ENCODE peak calls at places on chromosomes 11 and 22, in seven cellular contexts. C, D, A, M, Z, S and P are unnamed samples.

GRCh38 chr11:38365274-38365673 is 1767.2 kb upstream of the RAG2 start:
- DNase-seq in C (no peak), D (no peak), A (no peak), M (no peak), Z (no peak), S (no peak), P (no peak)

GRCh38 chr11:134513585-134514120 is 101.6 kb upstream of the B3GAT1 start:
- DNase-seq in C (no peak), D (no peak), A (peak; percentile 2), M (no peak), Z (no peak), S (no peak), P (no peak)

GRCh38 chr11:31770011-31770410 is 41.1 kb downstream of the PAX6 start:
- DNase-seq in C (no peak), D (no peak), A (no peak), M (no peak), Z (no peak), S (no peak), P (no peak)

GRCh38 chr22:40668611-40669390 is 10.5 kb upstream of the MCHR1 start:
- DNase-seq in C (no peak), D (peak; percentile 71), A (no peak), M (peak; percentile 21), Z (peak; percentile 82), S (no peak), P (no peak)

GRCh38 chr22:27510024-27510423 is 291.5 kb downstream of the MN1 start:
- DNase-seq in C (no peak), D (no peak), A (no peak), M (no peak), Z (no peak), S (no peak), P (no peak)

GRCh38 chr11:57735655-57736298 is 5.5 kb upstream of the SELENOH start:
- DNase-seq in C (no peak), D (no peak), A (no peak), M (no peak), Z (no peak), S (no peak), P (peak; percentile 32)

GRCh38 chr11:77081976-77082836 is 15.4 kb downstream of the CAPN5 start:
- DNase-seq in C (no peak), D (no peak), A (peak; percentile 11), M (no peak), Z (no peak), S (no peak), P (peak; percentile 20)

GRCh38 chr11:33624082-33624481 is 76.5 kb downstream of the C11orf91 start:
- DNase-seq in C (peak; percentile 52), D (no peak), A (no peak), M (no peak), Z (no peak), S (no peak), P (no peak)

GRCh38 chr11:45655347-45655756 is 10.1 kb downstream of the CHST1 start:
- DNase-seq in C (peak; percentile 85), D (peak; percentile 61), A (peak; percentile 59), M (peak; percentile 95), Z (peak; percentile 69), S (peak; percentile 85), P (peak; percentile 65)

GRCh38 chr11:65454311-65454695 is 31.7 kb downstream of the NEAT1 start:
- DNase-seq in C (no peak), D (no peak), A (peak; percentile 7), M (no peak), Z (peak; percentile 62), S (no peak), P (no peak)

GRCh38 chr22:47854680-47855079 is 1092.2 kb downstream of the TBC1D22A start:
- DNase-seq in C (no peak), D (no peak), A (no peak), M (no peak), Z (no peak), S (no peak), P (no peak)

GRCh38 chr11:78390809-78391208 is 26.8 kb downstream of the GAB2 start:
- DNase-seq in C (no peak), D (no peak), A (no peak), M (no peak), Z (no peak), S (no peak), P (no peak)

GRCh38 chr11:35073691-35074382 is 65.1 kb upstream of the CD44 start:
- DNase-seq in C (no peak), D (no peak), A (no peak), M (no peak), Z (peak; percentile 53), S (no peak), P (no peak)

GRCh38 chr22:40603088-40603605 is 33.4 kb downstream of the MRTFA start:
- DNase-seq in C (no peak), D (peak; percentile 38), A (no peak), M (no peak), Z (peak; percentile 78), S (no peak), P (no peak)

GRCh38 chr11:45100338-45100737 is 46.1 kb upstream of the PRDM11 start:
- DNase-seq in C (no peak), D (no peak), A (no peak), M (no peak), Z (peak; percentile 14), S (no peak), P (no peak)

GRCh38 chr11:28537822-28538221 is 429.6 kb downstream of the METTL15 start:
- DNase-seq in C (no peak), D (no peak), A (no peak), M (no peak), Z (peak; percentile 52), S (no peak), P (no peak)

GRCh38 chr22:43151251-43152000 is at the start of gene TSPO:
- DNase-seq in C (peak; percentile 91), D (peak; percentile 55), A (peak; percentile 60), M (peak; percentile 53), Z (peak; percentile 68), S (peak; percentile 59), P (peak; percentile 84)

GRCh38 chr11:82046778-82047177 is 686.9 kb downstream of the FAM181B start:
- DNase-seq in C (no peak), D (no peak), A (no peak), M (no peak), Z (no peak), S (no peak), P (no peak)

GRCh38 chr11:114121744-114122504 is 62.4 kb downstream of the ZBTB16 start:
- DNase-seq in C (no peak), D (no peak), A (no peak), M (no peak), Z (no peak), S (no peak), P (no peak)

GRCh38 chr11:102577182-102577581 is 46.6 kb upstream of the MMP7 start:
- DNase-seq in C (no peak), D (peak; percentile 53), A (no peak), M (no peak), Z (peak; percentile 34), S (no peak), P (no peak)

GRCh38 chr11:31818874-31819331 is 7.8 kb upstream of the PAX6 start:
- DNase-seq in C (no peak), D (no peak), A (no peak), M (no peak), Z (no peak), S (no peak), P (no peak)

GRCh38 chr11:112806876-112807275 is 154.3 kb upstream of the NCAM1 start:
- DNase-seq in C (no peak), D (no peak), A (no peak), M (no peak), Z (no peak), S (no peak), P (no peak)

GRCh38 chr22:36027960-36028645 is 521 bp downstream of the RBFOX2 start:
- DNase-seq in C (no peak), D (no peak), A (no peak), M (peak; percentile 76), Z (no peak), S (no peak), P (peak; percentile 30)

GRCh38 chr11:64419818-64420485 is 61.0 kb downstream of the RPS6KA4 start:
- DNase-seq in C (no peak), D (no peak), A (no peak), M (no peak), Z (peak; percentile 11), S (no peak), P (no peak)

GRCh38 chr11:86162257-86162656 is 82.3 kb upstream of the EED start:
- DNase-seq in C (peak; percentile 46), D (peak; percentile 85), A (no peak), M (no peak), Z (peak; percentile 87), S (no peak), P (peak; percentile 27)

GRCh38 chr11:61650781-61651571 is 29.2 kb upstream of the DAGLA start:
- DNase-seq in C (no peak), D (no peak), A (no peak), M (no peak), Z (no peak), S (no peak), P (peak; percentile 63)

GRCh38 chr11:69492201-69492991 is 10.9 kb downstream of the LINC01488 start:
- DNase-seq in C (peak; percentile 22), D (no peak), A (no peak), M (no peak), Z (peak; percentile 54), S (no peak), P (no peak)

GRCh38 chr11:3786781-3787428 is 10.4 kb downstream of the NUP98 start:
- DNase-seq in C (no peak), D (no peak), A (no peak), M (no peak), Z (no peak), S (no peak), P (no peak)